ENCODE peak calls at places on chromosome 15, in six cellular contexts. B, Q, K, P, F and T are unnamed samples.

GRCh38 chr15:25175033-25175788 is 220.4 kb downstream of the SNRPN start:
- DNase-seq in B (peak; percentile 57), Q (no peak), K (no peak), P (no peak), F (no peak), T (peak; percentile 51)

GRCh38 chr15:78206326-78207109 is 27.8 kb downstream of the ACSBG1 start:
- DNase-seq in B (no peak), Q (no peak), K (no peak), P (no peak), F (no peak), T (peak; percentile 54)

GRCh38 chr15:39135989-39136388 is 444.9 kb upstream of the THBS1 start:
- DNase-seq in B (no peak), Q (no peak), K (no peak), P (no peak), F (no peak), T (no peak)

GRCh38 chr15:67803996-67804843 is 21.1 kb upstream of the SKOR1 start:
- DNase-seq in B (peak; percentile 63), Q (no peak), K (no peak), P (no peak), F (no peak), T (no peak)

GRCh38 chr15:21261396-21261964 is 178.8 kb downstream of the POTEB3 start:
- DNase-seq in B (peak; percentile 79), Q (no peak), K (no peak), P (no peak), F (no peak), T (peak; percentile 75)

GRCh38 chr15:63605816-63606215 is 8.6 kb downstream of the FBXL22 start:
- DNase-seq in B (no peak), Q (no peak), K (no peak), P (no peak), F (peak; percentile 67), T (no peak)

GRCh38 chr15:85527907-85528306 is 147.5 kb downstream of the AKAP13 start:
- DNase-seq in B (no peak), Q (no peak), K (peak; percentile 46), P (no peak), F (no peak), T (no peak)

GRCh38 chr15:22968356-22968755 is 11.8 kb downstream of the CYFIP1 start:
- DNase-seq in B (peak; percentile 67), Q (no peak), K (no peak), P (no peak), F (no peak), T (no peak)

GRCh38 chr15:60678632-60679031 is 199.7 kb upstream of the ICE2 start:
- DNase-seq in B (no peak), Q (no peak), K (no peak), P (no peak), F (no peak), T (no peak)

GRCh38 chr15:84752700-84753099 is 4.3 kb downstream of the ZNF592 start:
- DNase-seq in B (no peak), Q (no peak), K (no peak), P (no peak), F (no peak), T (no peak)

GRCh38 chr15:76931397-76932089 is at the start of gene RCN2:
- DNase-seq in B (peak; percentile 98), Q (peak; percentile 79), K (peak; percentile 98), P (peak; percentile 52), F (peak; percentile 94), T (peak; percentile 98)

GRCh38 chr15:87340370-87340769 is 916.2 kb downstream of the NTRK3 start:
- DNase-seq in B (no peak), Q (no peak), K (no peak), P (no peak), F (no peak), T (no peak)

GRCh38 chr15:65329298-65329990 is 25.0 kb downstream of the RNU5B-1 start:
- DNase-seq in B (peak; percentile 58), Q (no peak), K (no peak), P (no peak), F (no peak), T (no peak)

GRCh38 chr15:44035781-44036699 is 159.0 kb downstream of the FRMD5 start:
- DNase-seq in B (no peak), Q (no peak), K (no peak), P (no peak), F (no peak), T (no peak)

GRCh38 chr15:101145362-101145761 is 106.5 kb downstream of the CHSY1 start:
- DNase-seq in B (no peak), Q (no peak), K (no peak), P (no peak), F (no peak), T (no peak)

GRCh38 chr15:72227192-72227586 is 3.8 kb downstream of the PKM start:
- DNase-seq in B (no peak), Q (no peak), K (no peak), P (no peak), F (peak; percentile 5), T (peak; percentile 91)